ENCODE peak calls at places on chromosomes 13 and 19, in eight cellular contexts. One of them, this sample, is unnamed.
A peak's percentile ranks its signal among the peaks of the same experiment; 100 is the strongest.

GRCh38 chr13:51494151-51494550 is 41.3 kb upstream of the INTS6 start:
- DNase-seq in PC-3: no peak
- DNase-seq in heart right ventricle: no peak
- DNase-seq in uterus: no peak
- DNase-seq in thoracic aorta: no peak
- DNase-seq in tibial nerve: no peak
- DNase-seq in CD4-positive, CD25-positive, alpha-beta regulatory T cell: no peak
- DNase-seq in stomach: no peak
- DNase-seq in this sample: no peak

GRCh38 chr13:32585625-32586021 is 629 bp upstream of the PDS5B start:
- DNase-seq in PC-3: peak; percentile 3
- DNase-seq in heart right ventricle: no peak
- DNase-seq in CD4-positive, CD25-positive, alpha-beta regulatory T cell: no peak
- DNase-seq in thoracic aorta: no peak
- DNase-seq in stomach: no peak
- DNase-seq in uterus: peak; percentile 17
- DNase-seq in tibial nerve: no peak
- DNase-seq in this sample: no peak

GRCh38 chr13:31987535-31988170 is 43.9 kb upstream of the FRY start:
- DNase-seq in PC-3: no peak
- DNase-seq in heart right ventricle: no peak
- DNase-seq in tibial nerve: no peak
- DNase-seq in thoracic aorta: no peak
- DNase-seq in uterus: no peak
- DNase-seq in CD4-positive, CD25-positive, alpha-beta regulatory T cell: no peak
- DNase-seq in stomach: no peak
- DNase-seq in this sample: no peak

GRCh38 chr19:45492627-45493470 is 4.0 kb downstream of the RTN2 start:
- DNase-seq in PC-3: peak; percentile 65
- DNase-seq in CD4-positive, CD25-positive, alpha-beta regulatory T cell: no peak
- DNase-seq in tibial nerve: no peak
- DNase-seq in stomach: no peak
- DNase-seq in heart right ventricle: peak; percentile 76
- DNase-seq in thoracic aorta: no peak
- DNase-seq in uterus: no peak
- DNase-seq in this sample: no peak

GRCh38 chr19:46732966-46733692 is 12.7 kb upstream of the FKRP start:
- DNase-seq in stomach: no peak
- DNase-seq in heart right ventricle: no peak
- DNase-seq in CD4-positive, CD25-positive, alpha-beta regulatory T cell: no peak
- DNase-seq in thoracic aorta: no peak
- DNase-seq in uterus: no peak
- DNase-seq in PC-3: peak; percentile 67
- DNase-seq in tibial nerve: no peak
- DNase-seq in this sample: no peak

GRCh38 chr13:107211073-107211472 is 643.1 kb upstream of the ARGLU1 start:
- DNase-seq in stomach: peak; percentile 80
- DNase-seq in CD4-positive, CD25-positive, alpha-beta regulatory T cell: no peak
- DNase-seq in tibial nerve: peak; percentile 89
- DNase-seq in thoracic aorta: peak; percentile 22
- DNase-seq in heart right ventricle: peak; percentile 65
- DNase-seq in uterus: peak; percentile 69
- DNase-seq in PC-3: peak; percentile 88
- DNase-seq in this sample: peak; percentile 14

GRCh38 chr13:80012281-80012680 is 328.6 kb downstream of the SPRY2 start:
- DNase-seq in uterus: no peak
- DNase-seq in PC-3: peak; percentile 26
- DNase-seq in stomach: no peak
- DNase-seq in CD4-positive, CD25-positive, alpha-beta regulatory T cell: no peak
- DNase-seq in heart right ventricle: no peak
- DNase-seq in thoracic aorta: no peak
- DNase-seq in tibial nerve: no peak
- DNase-seq in this sample: no peak

GRCh38 chr13:29923554-29924481 is 73.4 kb upstream of the UBL3 start:
- DNase-seq in heart right ventricle: peak; percentile 42
- DNase-seq in tibial nerve: peak; percentile 58
- DNase-seq in uterus: peak; percentile 82
- DNase-seq in CD4-positive, CD25-positive, alpha-beta regulatory T cell: peak; percentile 21
- DNase-seq in stomach: peak; percentile 94
- DNase-seq in thoracic aorta: peak; percentile 89
- DNase-seq in PC-3: peak; percentile 97
- DNase-seq in this sample: peak; percentile 53

GRCh38 chr19:3135961-3136683 is at the start of gene GNA15:
- DNase-seq in CD4-positive, CD25-positive, alpha-beta regulatory T cell: peak; percentile 53
- DNase-seq in stomach: peak; percentile 61
- DNase-seq in PC-3: no peak
- DNase-seq in tibial nerve: no peak
- DNase-seq in uterus: no peak
- DNase-seq in thoracic aorta: no peak
- DNase-seq in heart right ventricle: no peak
- DNase-seq in this sample: no peak

GRCh38 chr19:5086725-5087439 is 118.0 kb downstream of the KDM4B start:
- DNase-seq in tibial nerve: no peak
- DNase-seq in uterus: no peak
- DNase-seq in thoracic aorta: no peak
- DNase-seq in CD4-positive, CD25-positive, alpha-beta regulatory T cell: no peak
- DNase-seq in PC-3: peak; percentile 29
- DNase-seq in stomach: no peak
- DNase-seq in heart right ventricle: no peak
- DNase-seq in this sample: no peak

GRCh38 chr19:1453525-1454371 is 3.8 kb downstream of the APC2 start:
- DNase-seq in PC-3: peak; percentile 64
- DNase-seq in heart right ventricle: no peak
- DNase-seq in uterus: no peak
- DNase-seq in stomach: no peak
- DNase-seq in thoracic aorta: no peak
- DNase-seq in tibial nerve: peak; percentile 20
- DNase-seq in CD4-positive, CD25-positive, alpha-beta regulatory T cell: no peak
- DNase-seq in this sample: no peak

GRCh38 chr13:109758937-109759480 is 27.4 kb downstream of the IRS2 start:
- DNase-seq in uterus: no peak
- DNase-seq in PC-3: no peak
- DNase-seq in heart right ventricle: no peak
- DNase-seq in thoracic aorta: no peak
- DNase-seq in tibial nerve: no peak
- DNase-seq in CD4-positive, CD25-positive, alpha-beta regulatory T cell: no peak
- DNase-seq in stomach: no peak
- DNase-seq in this sample: no peak

GRCh38 chr13:49731766-49732165 is 40.5 kb upstream of the EBPL start:
- DNase-seq in tibial nerve: no peak
- DNase-seq in heart right ventricle: no peak
- DNase-seq in CD4-positive, CD25-positive, alpha-beta regulatory T cell: no peak
- DNase-seq in stomach: no peak
- DNase-seq in thoracic aorta: no peak
- DNase-seq in PC-3: peak; percentile 66
- DNase-seq in uterus: no peak
- DNase-seq in this sample: no peak

GRCh38 chr19:41862445-41862986 is 2.5 kb downstream of the RPS19 start:
- DNase-seq in tibial nerve: no peak
- DNase-seq in stomach: no peak
- DNase-seq in uterus: no peak
- DNase-seq in PC-3: no peak
- DNase-seq in heart right ventricle: no peak
- DNase-seq in thoracic aorta: no peak
- DNase-seq in CD4-positive, CD25-positive, alpha-beta regulatory T cell: no peak
- DNase-seq in this sample: no peak
- H3K27ac ChIP-seq in tibial nerve: no peak overlapping the region
- H3K27ac ChIP-seq in stomach: peak overlapping the region; percentile 7
- H3K27ac ChIP-seq in uterus: no peak overlapping the region
- H3K27ac ChIP-seq in PC-3: no peak overlapping the region
- H3K27ac ChIP-seq in heart right ventricle: no peak overlapping the region
- H3K27ac ChIP-seq in thoracic aorta: no peak overlapping the region
- H3K27ac ChIP-seq in CD4-positive, CD25-positive, alpha-beta regulatory T cell: no peak overlapping the region
- H3K27ac ChIP-seq in this sample: no peak overlapping the region

GRCh38 chr19:34961775-34962174 is 2.3 kb downstream of the ZNF792 start:
- DNase-seq in heart right ventricle: no peak
- DNase-seq in uterus: no peak
- DNase-seq in CD4-positive, CD25-positive, alpha-beta regulatory T cell: no peak
- DNase-seq in PC-3: no peak
- DNase-seq in stomach: no peak
- DNase-seq in thoracic aorta: no peak
- DNase-seq in tibial nerve: no peak
- DNase-seq in this sample: no peak

GRCh38 chr19:34960940-34961679 is 2.9 kb downstream of the ZNF792 start:
- DNase-seq in tibial nerve: no peak
- DNase-seq in PC-3: no peak
- DNase-seq in CD4-positive, CD25-positive, alpha-beta regulatory T cell: no peak
- DNase-seq in stomach: no peak
- DNase-seq in thoracic aorta: no peak
- DNase-seq in heart right ventricle: no peak
- DNase-seq in uterus: no peak
- DNase-seq in this sample: no peak

GRCh38 chr19:34960103-34960805 is 3.8 kb downstream of the ZNF792 start:
- DNase-seq in tibial nerve: no peak
- DNase-seq in PC-3: peak; percentile 78
- DNase-seq in CD4-positive, CD25-positive, alpha-beta regulatory T cell: no peak
- DNase-seq in heart right ventricle: no peak
- DNase-seq in thoracic aorta: no peak
- DNase-seq in uterus: no peak
- DNase-seq in stomach: no peak
- DNase-seq in this sample: no peak

GRCh38 chr19:34957830-34958751 is 5.9 kb downstream of the ZNF792 start:
- DNase-seq in uterus: no peak
- DNase-seq in CD4-positive, CD25-positive, alpha-beta regulatory T cell: no peak
- DNase-seq in stomach: no peak
- DNase-seq in heart right ventricle: no peak
- DNase-seq in thoracic aorta: no peak
- DNase-seq in tibial nerve: no peak
- DNase-seq in PC-3: no peak
- DNase-seq in this sample: no peak

DNA sequence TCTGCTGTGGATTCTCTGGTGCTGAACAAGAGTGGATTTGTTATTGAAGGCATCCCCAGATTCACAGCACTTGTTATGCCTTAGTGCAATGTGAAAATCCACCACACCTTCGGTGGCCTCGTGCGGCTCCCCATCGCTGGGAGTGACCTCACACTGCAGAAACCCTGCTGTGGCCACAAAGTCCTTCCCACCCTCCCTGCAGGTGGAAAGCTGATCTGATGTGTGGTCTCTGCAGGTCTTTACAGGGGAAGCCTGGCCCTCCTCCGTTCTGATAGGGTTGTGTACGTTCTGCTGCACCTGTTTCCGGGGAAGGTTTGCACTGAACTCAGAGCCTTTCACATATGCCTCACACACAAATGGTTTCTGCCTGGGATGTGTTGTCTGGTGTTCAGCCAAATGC is 5.0 kb downstream of the ZNF792 start:
- DNase-seq in uterus: no peak
- DNase-seq in heart right ventricle: no peak
- DNase-seq in thoracic aorta: no peak
- DNase-seq in CD4-positive, CD25-positive, alpha-beta regulatory T cell: no peak
- DNase-seq in tibial nerve: no peak
- DNase-seq in PC-3: no peak
- DNase-seq in stomach: no peak
- DNase-seq in this sample: no peak
- H3K9me3 ChIP-seq in uterus: peaks cover 51% of the 10 kb centered on the region
- H3K9me3 ChIP-seq in heart right ventricle: peaks cover 83% of the 10 kb centered on the region
- H3K9me3 ChIP-seq in thoracic aorta: peaks cover 53% of the 10 kb centered on the region
- H3K9me3 ChIP-seq in CD4-positive, CD25-positive, alpha-beta regulatory T cell: peaks cover 71% of the 10 kb centered on the region
- H3K9me3 ChIP-seq in tibial nerve: peaks cover 36% of the 10 kb centered on the region
- H3K9me3 ChIP-seq in PC-3: peaks cover 40% of the 10 kb centered on the region
- H3K9me3 ChIP-seq in stomach: peaks cover 60% of the 10 kb centered on the region
- H3K9me3 ChIP-seq in this sample: peaks cover 79% of the 10 kb centered on the region

GRCh38 chr13:66992183-66992582 is 238.0 kb downstream of the PCDH9 start:
- DNase-seq in uterus: no peak
- DNase-seq in PC-3: no peak
- DNase-seq in heart right ventricle: no peak
- DNase-seq in tibial nerve: no peak
- DNase-seq in thoracic aorta: no peak
- DNase-seq in stomach: no peak
- DNase-seq in CD4-positive, CD25-positive, alpha-beta regulatory T cell: no peak
- DNase-seq in this sample: no peak

GRCh38 chr13:66994498-66995365 is 235.4 kb downstream of the PCDH9 start:
- DNase-seq in stomach: no peak
- DNase-seq in CD4-positive, CD25-positive, alpha-beta regulatory T cell: no peak
- DNase-seq in tibial nerve: no peak
- DNase-seq in heart right ventricle: no peak
- DNase-seq in thoracic aorta: no peak
- DNase-seq in PC-3: no peak
- DNase-seq in uterus: no peak
- DNase-seq in this sample: no peak

GRCh38 chr13:66992683-66993082 is 237.5 kb downstream of the PCDH9 start:
- DNase-seq in uterus: no peak
- DNase-seq in stomach: no peak
- DNase-seq in thoracic aorta: no peak
- DNase-seq in tibial nerve: no peak
- DNase-seq in CD4-positive, CD25-positive, alpha-beta regulatory T cell: no peak
- DNase-seq in PC-3: no peak
- DNase-seq in heart right ventricle: no peak
- DNase-seq in this sample: no peak

GRCh38 chr13:66995366-66995663 is 234.8 kb downstream of the PCDH9 start:
- DNase-seq in tibial nerve: no peak
- DNase-seq in uterus: no peak
- DNase-seq in thoracic aorta: no peak
- DNase-seq in PC-3: no peak
- DNase-seq in stomach: no peak
- DNase-seq in heart right ventricle: no peak
- DNase-seq in CD4-positive, CD25-positive, alpha-beta regulatory T cell: no peak
- DNase-seq in this sample: no peak

DNA sequence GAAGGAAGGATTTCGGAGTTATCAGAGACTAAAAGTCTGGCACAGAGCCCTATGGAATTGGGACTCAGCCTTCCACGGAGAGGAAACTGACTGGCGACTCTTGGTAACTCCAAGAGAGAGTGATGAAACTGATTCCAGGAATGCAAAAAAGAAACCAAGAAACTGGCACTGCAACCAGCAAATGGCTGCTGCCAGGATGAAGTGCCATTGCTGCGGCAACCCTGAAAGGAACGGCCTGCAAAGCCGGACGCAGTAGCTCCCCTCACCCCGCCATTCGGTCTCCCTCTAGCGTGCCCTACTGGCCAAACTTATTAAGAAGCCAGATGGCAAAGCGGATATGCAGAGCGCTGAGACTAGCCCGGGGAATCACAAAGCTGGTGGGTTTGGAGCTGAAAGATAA is 236.0 kb downstream of the PCDH9 start:
- DNase-seq in stomach: peak; percentile 61
- DNase-seq in PC-3: no peak
- DNase-seq in uterus: no peak
- DNase-seq in tibial nerve: peak; percentile 45
- DNase-seq in heart right ventricle: peak; percentile 75
- DNase-seq in CD4-positive, CD25-positive, alpha-beta regulatory T cell: no peak
- DNase-seq in thoracic aorta: peak; percentile 24
- DNase-seq in this sample: no peak
- H3K27ac ChIP-seq in stomach: peak overlapping the region; percentile 31
- H3K27ac ChIP-seq in PC-3: no peak overlapping the region
- H3K27ac ChIP-seq in uterus: no peak overlapping the region
- H3K27ac ChIP-seq in tibial nerve: no peak overlapping the region
- H3K27ac ChIP-seq in heart right ventricle: no peak overlapping the region
- H3K27ac ChIP-seq in CD4-positive, CD25-positive, alpha-beta regulatory T cell: no peak overlapping the region
- H3K27ac ChIP-seq in thoracic aorta: no peak overlapping the region
- H3K27ac ChIP-seq in this sample: no peak overlapping the region

GRCh38 chr19:57872450-57872849 is 16.4 kb downstream of the ZNF814 start:
- DNase-seq in CD4-positive, CD25-positive, alpha-beta regulatory T cell: no peak
- DNase-seq in uterus: no peak
- DNase-seq in thoracic aorta: no peak
- DNase-seq in PC-3: no peak
- DNase-seq in stomach: no peak
- DNase-seq in heart right ventricle: no peak
- DNase-seq in tibial nerve: no peak
- DNase-seq in this sample: no peak

GRCh38 chr19:57867868-57868492 is 18.3 kb downstream of the ZNF587 start:
- DNase-seq in CD4-positive, CD25-positive, alpha-beta regulatory T cell: no peak
- DNase-seq in tibial nerve: no peak
- DNase-seq in stomach: no peak
- DNase-seq in heart right ventricle: no peak
- DNase-seq in thoracic aorta: no peak
- DNase-seq in uterus: no peak
- DNase-seq in PC-3: no peak
- DNase-seq in this sample: no peak

GRCh38 chr19:57870225-57870624 is 18.6 kb downstream of the ZNF814 start:
- DNase-seq in CD4-positive, CD25-positive, alpha-beta regulatory T cell: no peak
- DNase-seq in PC-3: no peak
- DNase-seq in heart right ventricle: no peak
- DNase-seq in stomach: no peak
- DNase-seq in thoracic aorta: no peak
- DNase-seq in tibial nerve: no peak
- DNase-seq in uterus: no peak
- DNase-seq in this sample: no peak
- H3K9me3 ChIP-seq in CD4-positive, CD25-positive, alpha-beta regulatory T cell: peaks cover 71% of the 10 kb centered on the region
- H3K9me3 ChIP-seq in PC-3: peaks cover 43% of the 10 kb centered on the region
- H3K9me3 ChIP-seq in heart right ventricle: peaks cover 96% of the 10 kb centered on the region
- H3K9me3 ChIP-seq in stomach: peaks cover 87% of the 10 kb centered on the region
- H3K9me3 ChIP-seq in thoracic aorta: peaks cover 89% of the 10 kb centered on the region
- H3K9me3 ChIP-seq in tibial nerve: peaks cover 77% of the 10 kb centered on the region
- H3K9me3 ChIP-seq in uterus: peaks cover 86% of the 10 kb centered on the region
- H3K9me3 ChIP-seq in this sample: peaks cover 88% of the 10 kb centered on the region

This sample was measured in CD4-positive, alpha-beta T cell.